ENCODE peak calls at places on chromosomes 7 and 10, in four cellular contexts. V is left ventricle myocardium inferior; H is stimulated activated CD8-positive, alpha-beta memory T cell treated with anti-CD3 and anti-CD28 coated beads, Interleukin-4, amount 100 ng/mL, for 4 hours; F is activated T-cell treated with anti-CD3 and anti-CD28 coated beads for 48 hours. K is an unnamed sample.

GRCh38 chr7:66921396-66921917 is 432 bp downstream of the TMEM248 start:
- DNase-seq in V (no peak), H (no peak), F (no peak), K (no peak)

GRCh38 chr10:118107541-118107940 is 60.8 kb upstream of the RAB11FIP2 start:
- DNase-seq in V (no peak), H (no peak), F (no peak), K (no peak)

GRCh38 chr7:151558575-151558974 is 38.9 kb upstream of the RHEB start:
- DNase-seq in V (no peak), H (no peak), F (no peak), K (no peak)

GRCh38 chr10:624312-624604 is 65.2 kb downstream of the DIP2C start:
- DNase-seq in V (no peak), H (no peak), F (no peak), K (no peak)

GRCh38 chr7:24836084-24836483 is 78.8 kb upstream of the GSDME start:
- DNase-seq in V (no peak), H (no peak), F (no peak), K (no peak)

GRCh38 chr7:156764016-156764669 is 123.6 kb downstream of the RNF32 start:
- DNase-seq in V (peak), H (no peak), F (no peak), K (no peak)

GRCh38 chr10:79406683-79407396 is 38.6 kb downstream of the ZCCHC24 start:
- DNase-seq in V (no peak), H (no peak), F (no peak), K (no peak)

GRCh38 chr7:116122972-116123595 is 87.3 kb upstream of the TES start:
- DNase-seq in V (no peak), H (no peak), F (no peak), K (no peak)

GRCh38 chr7:37408241-37408884 is 40.3 kb downstream of the ELMO1 start:
- DNase-seq in V (no peak), H (no peak), F (no peak), K (no peak)

GRCh38 chr10:123135415-123136141 is at the start of gene HMX3:
- DNase-seq in V (no peak), H (no peak), F (no peak), K (no peak)

GRCh38 chr10:46547881-46548780 is 8.3 kb downstream of the GPRIN2 start:
- DNase-seq in V (peak), H (no peak), F (no peak), K (no peak)

GRCh38 chr10:127391875-127392274 is 157.2 kb upstream of the NPS start:
- DNase-seq in V (no peak), H (no peak), F (no peak), K (no peak)

GRCh38 chr7:7256731-7257274 is 74.5 kb downstream of the C1GALT1 start:
- DNase-seq in V (no peak), H (no peak), F (no peak), K (no peak)

GRCh38 chr10:36683421-36683820 is 442.0 kb upstream of the ANKRD30A start:
- DNase-seq in V (no peak), H (no peak), F (no peak), K (no peak)

GRCh38 chr7:135721198-135721820 is 6.7 kb downstream of the SLC13A4 start:
- DNase-seq in V (no peak), H (no peak), F (no peak), K (no peak)

GRCh38 chr10:59513558-59513957 is 151.2 kb upstream of the FAM13C start:
- DNase-seq in V (no peak), H (no peak), F (no peak), K (no peak)

GRCh38 chr7:104801022-104801421 is 213.0 kb upstream of the KMT2E start:
- DNase-seq in V (no peak), H (no peak), F (no peak), K (no peak)

GRCh38 chr7:127107601-127108007 is 145.1 kb downstream of the GRM8 start:
- DNase-seq in V (no peak), H (no peak), F (no peak), K (no peak)

GRCh38 chr7:104160375-104160774 is 47.4 kb downstream of the ORC5 start:
- DNase-seq in V (no peak), H (no peak), F (no peak), K (no peak)

GRCh38 chr7:136050462-136050847 is 73.3 kb upstream of the MTPN start:
- DNase-seq in V (no peak), H (no peak), F (no peak), K (no peak)

GRCh38 chr7:90599892-90600555 is 3.9 kb downstream of the CDK14 start:
- DNase-seq in V (no peak), H (no peak), F (no peak), K (no peak)

GRCh38 chr7:88761779-88762178 is 2.3 kb downstream of the ZNF804B start:
- DNase-seq in V (no peak), H (no peak), F (no peak), K (no peak)

GRCh38 chr7:31957090-31957720 is 113.0 kb downstream of the PDE1C start:
- DNase-seq in V (no peak), H (no peak), F (no peak), K (no peak)

GRCh38 chr7:130962109-130962508 is 228.1 kb upstream of the KLF14 start:
- DNase-seq in V (no peak), H (no peak), F (no peak), K (no peak)

GRCh38 chr7:142380064-142380463 is 122.2 kb upstream of the PRSS58 start:
- DNase-seq in V (no peak), H (no peak), F (no peak), K (no peak)

GRCh38 chr10:128367807-128368206 is 241.6 kb upstream of the MKI67 start:
- DNase-seq in V (no peak), H (no peak), F (no peak), K (no peak)

GRCh38 chr10:77205135-77205534 is 432.5 kb downstream of the KCNMA1 start:
- DNase-seq in V (no peak), H (no peak), F (no peak), K (no peak)

GRCh38 chr7:46206474-46207060 is 285.5 kb upstream of the IGFBP3 start:
- DNase-seq in V (no peak), H (no peak), F (no peak), K (no peak)

GRCh38 chr7:111873963-111874693 is 311.8 kb upstream of the IMMP2L start:
- DNase-seq in V (no peak), H (no peak), F (no peak), K (no peak)

GRCh38 chr10:128626397-128627060 is 500.3 kb upstream of the MKI67 start:
- DNase-seq in V (no peak), H (no peak), F (no peak), K (no peak)

GRCh38 chr10:11509036-11509435 is 102.4 kb downstream of the USP6NL start:
- DNase-seq in V (no peak), H (no peak), F (no peak), K (no peak)

GRCh38 chr7:5395246-5395645 is 28.4 kb downstream of the TNRC18 start:
- DNase-seq in V (no peak), H (no peak), F (no peak), K (no peak)

GRCh38 chr7:100384623-100385372 is 11.5 kb downstream of the PILRA start:
- DNase-seq in V (no peak), H (no peak), F (no peak), K (no peak)

GRCh38 chr10:29553732-29554260 is 81.0 kb downstream of the SVIL start:
- DNase-seq in V (no peak), H (no peak), F (no peak), K (no peak)

GRCh38 chr10:132681858-132682755 is 103.8 kb downstream of the NKX6-2 start:
- DNase-seq in V (no peak), H (no peak), F (no peak), K (no peak)

GRCh38 chr7:135729230-135729629 is 1.2 kb upstream of the SLC13A4 start:
- DNase-seq in V (no peak), H (no peak), F (no peak), K (no peak)

GRCh38 chr7:106504620-106505019 is 156.3 kb downstream of the CCDC71L start:
- DNase-seq in V (no peak), H (no peak), F (no peak), K (no peak)

GRCh38 chr7:81267508-81267907 is 348.7 kb upstream of the SEMA3C start:
- DNase-seq in V (no peak), H (no peak), F (no peak), K (no peak)